ENCODE peak calls at places on chromosome 21, in ten cellular contexts. One of them, this sample, is unnamed.

GRCh38 chr21:27803571-27803970 is 836.7 kb upstream of the ADAMTS5 start:
- DNase-seq in DND-41: no peak
- DNase-seq in neural progenitor cell: no peak
- DNase-seq in pancreas: no peak
- DNase-seq in heart right ventricle: no peak
- DNase-seq in keratinocyte: no peak
- DNase-seq in stomach: no peak
- DNase-seq in left lung: no peak
- DNase-seq in brain microvascular endothelial cell: no peak
- DNase-seq in upper lobe of right lung: no peak
- DNase-seq in this sample: no peak

GRCh38 chr21:30233228-30233627 is 17.3 kb upstream of the CLDN8 start:
- DNase-seq in DND-41: no peak
- DNase-seq in neural progenitor cell: no peak
- DNase-seq in pancreas: no peak
- DNase-seq in heart right ventricle: no peak
- DNase-seq in keratinocyte: no peak
- DNase-seq in stomach: no peak
- DNase-seq in left lung: no peak
- DNase-seq in brain microvascular endothelial cell: no peak
- DNase-seq in upper lobe of right lung: no peak
- DNase-seq in this sample: no peak

GRCh38 chr21:46459356-46460112 is 843 bp downstream of the DIP2A start:
- DNase-seq in DND-41: no peak
- DNase-seq in neural progenitor cell: peak; percentile 42
- DNase-seq in pancreas: peak; percentile 74
- DNase-seq in heart right ventricle: peak; percentile 34
- DNase-seq in keratinocyte: no peak
- DNase-seq in stomach: peak; percentile 62
- DNase-seq in left lung: peak; percentile 88
- DNase-seq in brain microvascular endothelial cell: peak; percentile 29
- DNase-seq in upper lobe of right lung: peak; percentile 73
- DNase-seq in this sample: peak; percentile 32

GRCh38 chr21:30209571-30209970 is 6.3 kb downstream of the CLDN8 start:
- DNase-seq in DND-41: no peak
- DNase-seq in neural progenitor cell: peak; percentile 53
- DNase-seq in pancreas: no peak
- DNase-seq in heart right ventricle: no peak
- DNase-seq in keratinocyte: no peak
- DNase-seq in stomach: no peak
- DNase-seq in left lung: no peak
- DNase-seq in brain microvascular endothelial cell: no peak
- DNase-seq in upper lobe of right lung: no peak
- DNase-seq in this sample: no peak

GRCh38 chr21:38729745-38730401 is 75.9 kb upstream of the ETS2 start:
- DNase-seq in DND-41: no peak
- DNase-seq in neural progenitor cell: no peak
- DNase-seq in pancreas: no peak
- DNase-seq in heart right ventricle: no peak
- DNase-seq in keratinocyte: no peak
- DNase-seq in stomach: no peak
- DNase-seq in left lung: no peak
- DNase-seq in brain microvascular endothelial cell: peak; percentile 53
- DNase-seq in upper lobe of right lung: no peak
- DNase-seq in this sample: no peak

GRCh38 chr21:45981154-45981606 is 390 bp upstream of the COL6A1 start:
- DNase-seq in DND-41: peak; percentile 80
- DNase-seq in neural progenitor cell: peak; percentile 91
- DNase-seq in pancreas: peak; percentile 78
- DNase-seq in heart right ventricle: peak; percentile 85
- DNase-seq in keratinocyte: peak; percentile 15
- DNase-seq in stomach: peak; percentile 64
- DNase-seq in left lung: peak; percentile 84
- DNase-seq in brain microvascular endothelial cell: peak; percentile 81
- DNase-seq in upper lobe of right lung: peak; percentile 83
- DNase-seq in this sample: peak; percentile 58

GRCh38 chr21:43832648-43833047 is 32.4 kb upstream of the AGPAT3 start:
- DNase-seq in DND-41: no peak
- DNase-seq in neural progenitor cell: no peak
- DNase-seq in pancreas: no peak
- DNase-seq in heart right ventricle: no peak
- DNase-seq in keratinocyte: no peak
- DNase-seq in stomach: no peak
- DNase-seq in left lung: peak; percentile 47
- DNase-seq in brain microvascular endothelial cell: no peak
- DNase-seq in upper lobe of right lung: no peak
- DNase-seq in this sample: no peak

GRCh38 chr21:39127506-39127905 is 55.7 kb downstream of the PSMG1 start:
- DNase-seq in DND-41: no peak
- DNase-seq in neural progenitor cell: peak; percentile 44
- DNase-seq in pancreas: no peak
- DNase-seq in heart right ventricle: no peak
- DNase-seq in keratinocyte: no peak
- DNase-seq in stomach: no peak
- DNase-seq in left lung: no peak
- DNase-seq in brain microvascular endothelial cell: no peak
- DNase-seq in upper lobe of right lung: no peak
- DNase-seq in this sample: no peak

GRCh38 chr21:28805885-28806284 is 186.8 kb downstream of the LTN1 start:
- DNase-seq in DND-41: no peak
- DNase-seq in neural progenitor cell: no peak
- DNase-seq in pancreas: no peak
- DNase-seq in heart right ventricle: no peak
- DNase-seq in keratinocyte: no peak
- DNase-seq in stomach: no peak
- DNase-seq in left lung: no peak
- DNase-seq in brain microvascular endothelial cell: peak; percentile 60
- DNase-seq in upper lobe of right lung: no peak
- DNase-seq in this sample: no peak

GRCh38 chr21:39852021-39852721 is 15.1 kb upstream of the PCP4 start:
- DNase-seq in DND-41: no peak
- DNase-seq in neural progenitor cell: no peak
- DNase-seq in pancreas: no peak
- DNase-seq in heart right ventricle: no peak
- DNase-seq in keratinocyte: no peak
- DNase-seq in stomach: no peak
- DNase-seq in left lung: no peak
- DNase-seq in brain microvascular endothelial cell: no peak
- DNase-seq in upper lobe of right lung: no peak
- DNase-seq in this sample: no peak

GRCh38 chr21:31444061-31444460 is 100.0 kb upstream of the TIAM1 start:
- DNase-seq in DND-41: no peak
- DNase-seq in neural progenitor cell: no peak
- DNase-seq in pancreas: no peak
- DNase-seq in heart right ventricle: no peak
- DNase-seq in keratinocyte: no peak
- DNase-seq in stomach: no peak
- DNase-seq in left lung: no peak
- DNase-seq in brain microvascular endothelial cell: no peak
- DNase-seq in upper lobe of right lung: no peak
- DNase-seq in this sample: no peak

GRCh38 chr21:22885079-22885478 is 1886.9 kb downstream of the NCAM2 start:
- DNase-seq in DND-41: no peak
- DNase-seq in neural progenitor cell: peak; percentile 3
- DNase-seq in pancreas: no peak
- DNase-seq in heart right ventricle: no peak
- DNase-seq in keratinocyte: no peak
- DNase-seq in stomach: no peak
- DNase-seq in left lung: no peak
- DNase-seq in brain microvascular endothelial cell: no peak
- DNase-seq in upper lobe of right lung: no peak
- DNase-seq in this sample: no peak

GRCh38 chr21:46183910-46184624 is at the start of gene SPATC1L:
- DNase-seq in DND-41: no peak
- DNase-seq in neural progenitor cell: peak; percentile 86
- DNase-seq in pancreas: peak; percentile 73
- DNase-seq in heart right ventricle: peak; percentile 61
- DNase-seq in keratinocyte: no peak
- DNase-seq in stomach: peak; percentile 39
- DNase-seq in left lung: peak; percentile 82
- DNase-seq in brain microvascular endothelial cell: peak; percentile 61
- DNase-seq in upper lobe of right lung: peak; percentile 84
- DNase-seq in this sample: peak; percentile 84

GRCh38 chr21:39705849-39706248 is 39.1 kb upstream of the IGSF5 start:
- DNase-seq in DND-41: no peak
- DNase-seq in neural progenitor cell: no peak
- DNase-seq in pancreas: no peak
- DNase-seq in heart right ventricle: no peak
- DNase-seq in keratinocyte: no peak
- DNase-seq in stomach: no peak
- DNase-seq in left lung: no peak
- DNase-seq in brain microvascular endothelial cell: no peak
- DNase-seq in upper lobe of right lung: no peak
- DNase-seq in this sample: no peak

GRCh38 chr21:43866233-43866632 is 1.2 kb downstream of the AGPAT3 start:
- DNase-seq in DND-41: peak; percentile 73
- DNase-seq in neural progenitor cell: peak; percentile 19
- DNase-seq in pancreas: no peak
- DNase-seq in heart right ventricle: peak; percentile 58
- DNase-seq in keratinocyte: no peak
- DNase-seq in stomach: no peak
- DNase-seq in left lung: peak; percentile 75
- DNase-seq in brain microvascular endothelial cell: peak; percentile 22
- DNase-seq in upper lobe of right lung: no peak
- DNase-seq in this sample: no peak

GRCh38 chr21:42684109-42684916 is 30.9 kb downstream of the PDE9A start:
- DNase-seq in DND-41: peak; percentile 92
- DNase-seq in neural progenitor cell: no peak
- DNase-seq in pancreas: no peak
- DNase-seq in heart right ventricle: no peak
- DNase-seq in keratinocyte: no peak
- DNase-seq in stomach: no peak
- DNase-seq in left lung: peak; percentile 64
- DNase-seq in brain microvascular endothelial cell: no peak
- DNase-seq in upper lobe of right lung: peak; percentile 61
- DNase-seq in this sample: no peak
- H3K27ac ChIP-seq in DND-41: peak overlapping the region; percentile 97
- H3K27ac ChIP-seq in neural progenitor cell: no peak overlapping the region
- H3K27ac ChIP-seq in pancreas: no peak overlapping the region
- H3K27ac ChIP-seq in heart right ventricle: no peak overlapping the region
- H3K27ac ChIP-seq in keratinocyte: no peak overlapping the region
- H3K27ac ChIP-seq in stomach: no peak overlapping the region
- H3K27ac ChIP-seq in left lung: no peak overlapping the region
- H3K27ac ChIP-seq in brain microvascular endothelial cell: no peak overlapping the region
- H3K27ac ChIP-seq in upper lobe of right lung: no peak overlapping the region
- H3K27ac ChIP-seq in this sample: no peak overlapping the region

DNA sequence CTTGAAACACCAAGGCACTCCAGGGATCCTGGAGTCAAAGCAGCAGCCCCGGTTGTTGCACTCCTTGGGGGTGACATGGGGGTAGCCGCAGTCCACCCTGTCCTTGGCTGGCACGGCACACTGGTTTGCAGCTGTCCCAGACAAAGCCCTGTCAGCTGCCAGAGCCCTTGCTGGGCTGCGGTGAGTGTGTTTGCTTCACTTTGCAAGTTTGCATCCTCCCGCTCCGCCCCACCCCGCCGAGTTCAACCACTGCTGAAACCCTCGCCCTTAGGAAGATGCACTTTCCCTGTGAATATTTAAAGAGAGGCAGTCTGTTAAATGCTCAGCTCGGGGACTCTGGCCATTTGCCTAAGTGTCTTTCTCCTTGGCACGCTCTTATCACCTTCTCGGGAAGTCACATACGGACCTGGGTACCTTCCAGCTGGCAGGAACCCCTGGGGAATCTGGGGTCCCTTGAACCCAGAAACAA is 1.7 kb downstream of the TFF3 start:
- DNase-seq in DND-41: no peak
- DNase-seq in neural progenitor cell: peak; percentile 52
- DNase-seq in pancreas: no peak
- DNase-seq in heart right ventricle: no peak
- DNase-seq in keratinocyte: no peak
- DNase-seq in stomach: peak; percentile 53
- DNase-seq in left lung: peak; percentile 77
- DNase-seq in brain microvascular endothelial cell: no peak
- DNase-seq in upper lobe of right lung: peak; percentile 63
- DNase-seq in this sample: no peak
- TF ChIP-seq CTCF in DND-41: no peak
- TF ChIP-seq CTCF in neural progenitor cell: no peak
- TF ChIP-seq CTCF in pancreas: no peak
- TF ChIP-seq CTCF in heart right ventricle: no peak
- TF ChIP-seq CTCF in keratinocyte: no peak
- TF ChIP-seq CTCF in stomach: no peak
- TF ChIP-seq CTCF in left lung: no peak
- TF ChIP-seq CTCF in brain microvascular endothelial cell: no peak
- TF ChIP-seq CTCF in upper lobe of right lung: no peak
- TF ChIP-seq CTCF in this sample: no peak

GRCh38 chr21:41361786-41362604 is at the start of gene MX2:
- DNase-seq in DND-41: peak; percentile 91
- DNase-seq in neural progenitor cell: no peak
- DNase-seq in pancreas: no peak
- DNase-seq in heart right ventricle: peak; percentile 85
- DNase-seq in keratinocyte: no peak
- DNase-seq in stomach: peak; percentile 66
- DNase-seq in left lung: no peak
- DNase-seq in brain microvascular endothelial cell: peak; percentile 40
- DNase-seq in upper lobe of right lung: peak; percentile 80
- DNase-seq in this sample: no peak
- H3K4me3 ChIP-seq in DND-41: no peak within 1 kb of the TSS
- H3K4me3 ChIP-seq in neural progenitor cell: no peak within 1 kb of the TSS
- H3K4me3 ChIP-seq in pancreas: peak within 1 kb of the TSS; percentile 19
- H3K4me3 ChIP-seq in heart right ventricle: peak within 1 kb of the TSS; percentile 36
- H3K4me3 ChIP-seq in keratinocyte: peak within 1 kb of the TSS; percentile 5
- H3K4me3 ChIP-seq in stomach: peak within 1 kb of the TSS; percentile 43
- H3K4me3 ChIP-seq in left lung: peak within 1 kb of the TSS; percentile 51
- H3K4me3 ChIP-seq in brain microvascular endothelial cell: no peak within 1 kb of the TSS
- H3K4me3 ChIP-seq in upper lobe of right lung: peak within 1 kb of the TSS; percentile 50
- H3K4me3 ChIP-seq in this sample: no peak within 1 kb of the TSS

GRCh38 chr21:44966135-44967081 is 26.6 kb downstream of the SLX9 start:
- DNase-seq in DND-41: no peak
- DNase-seq in neural progenitor cell: no peak
- DNase-seq in pancreas: no peak
- DNase-seq in heart right ventricle: no peak
- DNase-seq in keratinocyte: no peak
- DNase-seq in stomach: no peak
- DNase-seq in left lung: peak; percentile 85
- DNase-seq in brain microvascular endothelial cell: no peak
- DNase-seq in upper lobe of right lung: no peak
- DNase-seq in this sample: no peak

GRCh38 chr21:44967082-44968047 is 27.5 kb downstream of the SLX9 start:
- DNase-seq in DND-41: peak; percentile 28
- DNase-seq in neural progenitor cell: no peak
- DNase-seq in pancreas: no peak
- DNase-seq in heart right ventricle: no peak
- DNase-seq in keratinocyte: no peak
- DNase-seq in stomach: no peak
- DNase-seq in left lung: peak; percentile 79
- DNase-seq in brain microvascular endothelial cell: no peak
- DNase-seq in upper lobe of right lung: no peak
- DNase-seq in this sample: no peak

GRCh38 chr21:44962481-44962966 is 22.7 kb downstream of the SLX9 start:
- DNase-seq in DND-41: no peak
- DNase-seq in neural progenitor cell: no peak
- DNase-seq in pancreas: no peak
- DNase-seq in heart right ventricle: no peak
- DNase-seq in keratinocyte: no peak
- DNase-seq in stomach: no peak
- DNase-seq in left lung: peak; percentile 30
- DNase-seq in brain microvascular endothelial cell: peak; percentile 97
- DNase-seq in upper lobe of right lung: no peak
- DNase-seq in this sample: no peak

GRCh38 chr21:44965251-44966022 is 25.6 kb downstream of the SLX9 start:
- DNase-seq in DND-41: no peak
- DNase-seq in neural progenitor cell: no peak
- DNase-seq in pancreas: no peak
- DNase-seq in heart right ventricle: no peak
- DNase-seq in keratinocyte: no peak
- DNase-seq in stomach: no peak
- DNase-seq in left lung: peak; percentile 53
- DNase-seq in brain microvascular endothelial cell: peak; percentile 90
- DNase-seq in upper lobe of right lung: no peak
- DNase-seq in this sample: no peak

GRCh38 chr21:44964381-44964780 is 24.6 kb downstream of the SLX9 start:
- DNase-seq in DND-41: no peak
- DNase-seq in neural progenitor cell: no peak
- DNase-seq in pancreas: peak; percentile 8
- DNase-seq in heart right ventricle: no peak
- DNase-seq in keratinocyte: no peak
- DNase-seq in stomach: no peak
- DNase-seq in left lung: peak; percentile 59
- DNase-seq in brain microvascular endothelial cell: no peak
- DNase-seq in upper lobe of right lung: no peak
- DNase-seq in this sample: no peak
- H3K27ac ChIP-seq in DND-41: no peak overlapping the region
- H3K27ac ChIP-seq in neural progenitor cell: no peak overlapping the region
- H3K27ac ChIP-seq in pancreas: no peak overlapping the region
- H3K27ac ChIP-seq in heart right ventricle: no peak overlapping the region
- H3K27ac ChIP-seq in keratinocyte: no peak overlapping the region
- H3K27ac ChIP-seq in stomach: no peak overlapping the region
- H3K27ac ChIP-seq in left lung: no peak overlapping the region
- H3K27ac ChIP-seq in brain microvascular endothelial cell: peak overlapping the region; percentile 95
- H3K27ac ChIP-seq in upper lobe of right lung: no peak overlapping the region
- H3K27ac ChIP-seq in this sample: no peak overlapping the region